ENCODE peak calls at places on chromosomes 12 and 14, in nine cellular contexts. P is heart left ventricle, R is IMR-90, V is neuronal stem cell, Y is psoas muscle, Q is osteoblast, I is HepG2, B is mammary epithelial cell, E is ovary. D is an unnamed sample. For H3K4me1, the result is how much of the 10 kb centered on the place peaks cover.

GRCh38 chr14:21056520-21057163 is 980 bp upstream of the RNASE8 start:
- DNase-seq in Q (peak), I (no peak), V (no peak), Y (no peak), E (no peak), R (no peak), B (no peak), P (no peak), D (no peak)

GRCh38 chr14:72521968-72522741 is 371.7 kb downstream of the DPF3 start:
- DNase-seq in B (no peak), E (no peak), I (no peak), R (peak), Y (no peak), Q (no peak), V (no peak), P (no peak), D (no peak)

GRCh38 chr14:24232645-24233537 is at the start of gene GMPR2:
- DNase-seq in B (no peak), E (no peak), P (no peak), R (no peak), Q (peak), V (no peak), Y (peak), I (no peak), D (peak)

GRCh38 chr12:38664661-38665269 is 240.6 kb downstream of the CPNE8 start:
- DNase-seq in Q (peak), P (no peak), E (no peak), I (peak), R (no peak), V (peak), Y (no peak), B (peak), D (peak)

GRCh38 chr14:89320381-89321000 is 96.5 kb downstream of the FOXN3 start:
- DNase-seq in R (peak), V (no peak), B (no peak), I (no peak), E (no peak), Y (no peak), P (no peak), Q (no peak), D (peak)

GRCh38 chr12:77049767-77050353 is 15.5 kb downstream of the E2F7 start:
- DNase-seq in B (peak), Q (peak), V (peak), R (peak), P (no peak), I (peak), E (no peak), Y (no peak), D (peak)

GRCh38 chr14:22432348-22432976 is 156.6 kb downstream of the DAD1 start:
- DNase-seq in V (no peak), Y (no peak), Q (no peak), E (no peak), B (peak), R (peak), P (peak), I (no peak), D (peak)

GRCh38 chr14:77031680-77032482 is 3.4 kb upstream of the IRF2BPL start:
- DNase-seq in I (no peak), Y (peak), P (peak), R (peak), V (no peak), B (no peak), E (peak), Q (peak), D (peak)

GRCh38 chr14:30235485-30235884 is 307.8 kb upstream of the PRKD1 start:
- DNase-seq in E (no peak), R (no peak), Q (peak), Y (no peak), I (no peak), V (no peak), B (no peak), P (no peak), D (no peak)

GRCh38 chr12:124625867-124626675 is 58.7 kb upstream of the NCOR2 start:
- DNase-seq in E (peak), Y (peak), B (peak), R (peak), Q (peak), P (peak), I (peak), V (no peak), D (peak)

GRCh38 chr14:83425138-83425537 is 1891.5 kb upstream of the SEL1L start:
- DNase-seq in I (no peak), V (no peak), B (peak), P (no peak), E (no peak), Y (no peak), R (peak), Q (no peak), D (no peak)

GRCh38 chr12:125564753-125565152 is 499.5 kb downstream of the AACS start:
- DNase-seq in B (no peak), Q (no peak), R (no peak), E (no peak), I (no peak), P (no peak), V (no peak), Y (no peak), D (no peak)

GRCh38 chr12:96711364-96711763 is 195.7 kb upstream of the NEDD1 start:
- DNase-seq in B (no peak), I (no peak), Q (no peak), R (no peak), V (no peak), E (no peak), Y (no peak), P (no peak), D (no peak)

GRCh38 chr14:94372021-94372605 is 16.3 kb downstream of the SERPINA1 start:
- DNase-seq in B (no peak), Q (no peak), I (no peak), Y (no peak), P (no peak), E (no peak), V (no peak), R (no peak), D (peak)

GRCh38 chr12:2641209-2641608 is 153.6 kb upstream of the FKBP4 start:
- DNase-seq in P (peak), B (no peak), I (no peak), V (no peak), R (peak), Y (no peak), E (no peak), Q (no peak), D (peak)

GRCh38 chr12:109523071-109523470 is 45.6 kb downstream of the UBE3B start:
- DNase-seq in B (no peak), V (no peak), Y (peak), Q (no peak), R (no peak), P (peak), E (no peak), I (no peak), D (no peak)

GRCh38 chr14:64800000-64800399 is 79.7 kb downstream of the SPTB start:
- DNase-seq in Y (no peak), Q (peak), B (peak), P (peak), V (no peak), R (peak), I (peak), E (no peak), D (no peak)

GRCh38 chr12:5085896-5086295 is 42.2 kb downstream of the KCNA5 start:
- DNase-seq in V (no peak), Q (no peak), R (peak), I (no peak), E (no peak), B (peak), P (no peak), Y (no peak), D (no peak)

GRCh38 chr12:95974358-95974757 is 21.8 kb downstream of the HAL start:
- DNase-seq in P (no peak), Y (no peak), I (peak), E (no peak), R (no peak), B (no peak), Q (no peak), V (no peak), D (no peak)

GRCh38 chr12:117774986-117775775 is 193.6 kb downstream of the KSR2 start:
- DNase-seq in R (no peak), E (no peak), Y (no peak), V (no peak), Q (no peak), B (no peak), I (no peak), P (no peak), D (peak)

GRCh38 chr12:42696424-42697149 is 107.0 kb upstream of the PRICKLE1 start:
- DNase-seq in R (peak), Y (peak), B (peak), Q (no peak), E (peak), P (peak), I (no peak), V (no peak), D (no peak)

GRCh38 chr14:74583689-74584434 is 28.2 kb downstream of the LTBP2 start:
- DNase-seq in I (no peak), V (no peak), Q (peak), P (no peak), B (peak), E (peak), Y (no peak), R (peak), D (no peak)

GRCh38 chr14:21025374-21026151 is 702 bp upstream of the NDRG2 start:
- DNase-seq in B (no peak), I (no peak), P (peak), Q (peak), Y (peak), R (no peak), E (peak), V (peak), D (peak)

DNA sequence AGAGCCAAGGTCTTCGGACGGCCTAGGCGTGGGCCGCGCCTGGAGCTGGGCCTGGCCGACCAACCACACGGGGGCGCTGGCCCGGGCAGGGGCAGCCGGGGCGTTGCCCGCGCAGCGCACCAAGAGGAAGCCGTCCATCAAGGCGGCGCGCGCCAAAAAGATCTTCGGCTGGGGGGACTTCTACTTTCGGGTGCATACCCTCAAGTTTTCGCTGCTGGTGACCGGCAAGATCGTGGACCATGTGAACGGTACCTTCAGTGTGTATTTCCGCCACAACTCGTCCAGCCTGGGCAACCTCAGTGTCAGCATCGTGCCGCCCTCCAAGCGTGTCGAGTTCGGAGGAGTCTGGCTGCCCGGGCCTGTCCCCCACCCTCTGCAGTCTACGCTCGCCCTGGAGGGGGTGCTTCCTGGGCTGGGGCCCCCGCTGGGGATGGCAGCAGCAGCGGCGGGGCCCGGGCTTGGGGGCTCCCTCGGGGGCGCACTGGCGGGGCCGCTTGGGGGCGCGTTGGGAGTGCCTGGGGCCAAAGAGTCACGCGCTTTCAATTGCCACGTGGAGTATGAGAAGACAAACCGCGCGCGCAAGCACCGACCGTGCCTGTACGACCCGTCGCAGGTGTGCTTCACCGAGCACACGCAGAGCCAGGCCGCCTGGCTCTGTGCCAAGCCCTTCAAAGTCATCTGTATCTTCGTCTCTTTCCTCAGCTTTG is 4.4 kb upstream of the SHMT2 start:
- DNase-seq in P (no peak), R (no peak), B (no peak), Q (no peak), V (no peak), I (no peak), Y (no peak), E (peak), D (peak)
- H3K4me1 ChIP-seq in P (under half), R (under half), B (under half), Q (under half), V (under half), I (half or more), Y (under half), E (under half), D (under half)

GRCh38 chr12:116204169-116204568 is 73.3 kb downstream of the MED13L start:
- DNase-seq in I (no peak), B (no peak), E (no peak), Y (no peak), P (no peak), V (no peak), Q (no peak), R (no peak), D (no peak)

GRCh38 chr12:116210131-116210530 is 67.4 kb downstream of the MED13L start:
- DNase-seq in E (no peak), P (no peak), R (peak), V (no peak), B (no peak), Y (no peak), I (no peak), Q (no peak), D (no peak)

GRCh38 chr12:116206828-116207227 is 70.7 kb downstream of the MED13L start:
- DNase-seq in Y (no peak), R (no peak), I (no peak), P (no peak), E (no peak), B (no peak), V (no peak), Q (no peak), D (no peak)

GRCh38 chr12:116204785-116205184 is 72.7 kb downstream of the MED13L start:
- DNase-seq in Q (no peak), Y (no peak), R (no peak), P (no peak), E (no peak), I (no peak), B (no peak), V (no peak), D (no peak)

GRCh38 chr12:116207274-116207673 is 70.2 kb downstream of the MED13L start:
- DNase-seq in E (no peak), I (no peak), Q (no peak), R (no peak), P (no peak), Y (no peak), B (no peak), V (no peak), D (no peak)
- H3K4me1 ChIP-seq in E (under half), I (under half), Q (under half), R (under half), P (under half), Y (half or more), B (under half), V (under half), D (under half)

GRCh38 chr12:49511410-49511809 is 27.4 kb upstream of the KCNH3 start:
- DNase-seq in Y (no peak), B (peak), R (no peak), Q (no peak), E (no peak), V (no peak), P (no peak), I (peak), D (no peak)

GRCh38 chr12:49505672-49506071 is 33.2 kb upstream of the KCNH3 start:
- DNase-seq in B (peak), Y (no peak), I (no peak), R (peak), Q (no peak), V (no peak), E (no peak), P (no peak), D (no peak)

GRCh38 chr12:49503674-49504180 is 35.1 kb upstream of the KCNH3 start:
- DNase-seq in Q (no peak), P (no peak), V (no peak), I (no peak), Y (no peak), B (peak), R (peak), E (no peak), D (no peak)

GRCh38 chr12:49502590-49502989 is 36.2 kb upstream of the KCNH3 start:
- DNase-seq in I (no peak), E (no peak), Q (peak), B (no peak), P (no peak), R (peak), V (no peak), Y (no peak), D (no peak)

DNA sequence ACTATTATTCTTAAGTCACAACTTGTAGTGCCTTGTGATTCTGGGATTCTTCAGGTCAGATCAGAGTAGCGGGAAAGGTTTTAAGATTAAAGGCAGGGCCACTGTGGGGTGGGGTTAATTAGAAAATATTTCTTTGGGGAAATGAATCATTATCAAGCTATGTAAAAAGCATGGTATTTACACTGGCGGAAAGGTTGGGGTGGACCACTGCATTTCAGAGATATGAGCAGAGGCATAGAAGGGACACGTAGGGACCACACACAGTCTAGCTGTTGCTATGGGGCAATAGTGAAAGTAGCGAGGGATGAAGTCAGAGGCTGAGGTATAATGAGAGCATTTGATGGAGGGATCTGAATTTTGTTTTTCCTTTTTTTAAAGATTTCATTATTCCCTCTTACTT is 31.7 kb upstream of the KCNH3 start:
- DNase-seq in E (no peak), P (no peak), Y (no peak), Q (peak), I (no peak), B (peak), R (peak), V (no peak), D (peak)
- H3K4me1 ChIP-seq in E (under half), P (under half), Y (under half), Q (under half), I (under half), B (under half), R (under half), V (under half), D (under half)

GRCh38 chr14:59890676-59891075 is 20.1 kb upstream of the RTN1 start:
- DNase-seq in E (no peak), B (no peak), I (no peak), R (no peak), Q (no peak), P (no peak), Y (no peak), V (no peak), D (no peak)
- H3K4me1 ChIP-seq in E (under half), B (under half), I (under half), R (under half), Q (under half), P (under half), Y (under half), V (under half), D (under half)

GRCh38 chr14:90804292-90804671 is 11.9 kb downstream of the TTC7B start:
- DNase-seq in P (no peak), Q (peak), B (no peak), Y (no peak), I (no peak), E (no peak), V (no peak), R (no peak), D (no peak)
- H3K4me1 ChIP-seq in P (under half), Q (under half), B (under half), Y (under half), I (under half), E (under half), V (under half), R (under half), D (under half)

GRCh38 chr12:120234643-120235368 is 30.7 kb downstream of the PXN start:
- DNase-seq in P (peak), V (no peak), Q (peak), E (no peak), R (peak), I (peak), B (peak), Y (peak), D (peak)
- H3K4me1 ChIP-seq in P (half or more), V (under half), Q (half or more), E (under half), R (half or more), I (half or more), B (half or more), Y (half or more), D (half or more)

DNA sequence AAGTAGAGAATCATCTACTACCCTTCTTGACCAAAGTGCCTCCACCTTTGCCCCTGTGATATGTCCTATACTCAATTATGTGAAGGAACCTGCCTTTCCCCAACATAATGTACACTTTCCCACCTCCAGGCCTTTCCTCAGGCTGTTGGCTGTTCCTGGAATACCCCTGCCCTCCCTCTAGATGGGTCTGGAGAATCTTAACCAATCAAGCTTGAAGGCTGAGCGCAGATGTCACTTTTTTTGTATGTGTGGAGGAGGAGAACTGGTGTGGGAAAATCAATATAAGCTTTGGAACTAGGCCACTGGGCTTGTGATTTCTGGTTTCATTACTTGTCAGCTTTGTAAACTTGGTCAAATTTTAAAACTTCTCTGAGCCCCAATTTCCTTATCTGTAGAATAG is 4.7 kb downstream of the BMAL2 start:
- DNase-seq in R (no peak), I (peak), P (no peak), Q (no peak), Y (no peak), V (no peak), B (no peak), E (no peak), D (no peak)
- H3K4me1 ChIP-seq in R (under half), I (under half), P (under half), Q (under half), Y (under half), V (under half), B (half or more), E (under half), D (under half)

GRCh38 chr12:94565683-94566082 is 84.7 kb downstream of the TMCC3 start:
- DNase-seq in Y (no peak), I (no peak), B (no peak), E (no peak), V (no peak), P (no peak), R (no peak), Q (no peak), D (no peak)
- H3K4me1 ChIP-seq in Y (under half), I (under half), B (under half), E (under half), V (under half), P (under half), R (under half), Q (under half), D (under half)

DNA sequence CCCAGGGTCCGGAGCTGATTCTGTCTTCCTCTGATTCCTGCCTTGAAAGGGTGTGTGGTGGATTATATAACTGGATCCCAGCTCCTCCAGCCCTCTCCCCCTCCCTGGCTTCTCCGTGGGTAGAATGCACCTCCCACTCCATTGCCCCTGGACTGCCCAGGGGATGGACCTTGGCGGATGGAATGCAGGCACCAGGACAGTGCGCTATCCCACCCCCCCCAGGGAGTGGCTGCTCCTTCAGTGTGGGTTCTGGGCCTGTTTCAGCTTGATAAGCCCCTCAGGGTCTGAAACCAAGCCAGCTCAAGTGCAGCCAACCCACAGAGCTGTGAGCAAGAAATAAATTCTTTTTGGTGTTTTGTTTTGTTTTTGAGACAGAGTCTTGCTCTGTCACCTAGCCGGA is 112.4 kb upstream of the TMEM132D start:
- DNase-seq in V (no peak), E (no peak), Y (no peak), R (no peak), Q (no peak), I (no peak), P (no peak), B (no peak), D (no peak)
- H3K4me1 ChIP-seq in V (under half), E (under half), Y (under half), R (under half), Q (under half), I (under half), P (under half), B (under half), D (under half)

D was measured in SJCRH30.